ENCODE peak calls at places on chromosomes 16 and 17, in ten cellular contexts. H, B, O, C, J, V, L, W, Z and M are unnamed samples.

GRCh38 chr16:87874639-87875472 is 5.5 kb upstream of the SLC7A5 start:
- DNase-seq in O (no peak), H (no peak), L (no peak), C (peak; percentile 52), J (no peak), W (no peak), Z (no peak), V (no peak), B (no peak), M (no peak)

GRCh38 chr16:11424118-11424460 is 78.8 kb downstream of the RMI2 start:
- DNase-seq in J (no peak), C (no peak), H (no peak), B (no peak), Z (no peak), O (no peak), W (no peak), L (no peak), V (no peak), M (no peak)

GRCh38 chr17:68296217-68297140 is 5.2 kb downstream of the ARSG start:
- DNase-seq in C (peak; percentile 31), W (no peak), O (no peak), B (no peak), L (peak; percentile 79), J (peak; percentile 79), Z (no peak), H (no peak), V (no peak), M (no peak)

GRCh38 chr17:43768382-43768781 is 9.8 kb upstream of the SOST start:
- DNase-seq in V (no peak), W (no peak), H (peak; percentile 24), L (no peak), Z (no peak), J (no peak), O (no peak), C (no peak), B (no peak), M (no peak)

GRCh38 chr17:69415431-69415830 is 934 bp downstream of the MAP2K6 start:
- DNase-seq in C (no peak), W (no peak), V (no peak), Z (no peak), O (no peak), J (no peak), H (no peak), L (no peak), B (no peak), M (no peak)

GRCh38 chr16:70805787-70806186 is 4.8 kb upstream of the VAC14 start:
- DNase-seq in B (no peak), O (no peak), Z (no peak), W (no peak), H (no peak), J (no peak), L (no peak), C (no peak), V (no peak), M (peak; percentile 90)

GRCh38 chr17:58702045-58702476 is 9.7 kb downstream of the RAD51C start:
- DNase-seq in J (no peak), B (no peak), V (no peak), L (no peak), O (no peak), Z (no peak), H (no peak), W (no peak), C (no peak), M (no peak)

GRCh38 chr16:66924527-66925321 is 611 bp downstream of the RRAD start:
- DNase-seq in H (no peak), L (no peak), C (no peak), O (peak; percentile 24), B (no peak), W (no peak), V (peak; percentile 89), J (no peak), Z (no peak), M (no peak)

GRCh38 chr17:72400488-72400827 is 279.6 kb downstream of the SOX9 start:
- DNase-seq in J (no peak), W (no peak), H (no peak), Z (no peak), V (no peak), C (no peak), B (no peak), O (no peak), L (no peak), M (no peak)

GRCh38 chr16:53029971-53030370 is 22.7 kb downstream of the CHD9NB start:
- DNase-seq in C (no peak), B (no peak), Z (no peak), W (no peak), O (no peak), V (no peak), L (no peak), J (no peak), H (no peak), M (no peak)